ENCODE peak calls at places on chromosomes 6 and 20, in six cellular contexts. U is spleen, V is stomach, J is HCT116, Y is H1, O is GM23338. B is an unnamed sample.

GRCh38 chr6:110398778-110399177 is 16.6 kb downstream of the DDO start:
- DNase-seq in O (no peak), J (no peak), V (no peak), Y (no peak), U (no peak), B (no peak)

GRCh38 chr20:23340524-23340923 is 10.1 kb upstream of the NXT1 start:
- DNase-seq in O (peak; percentile 80), Y (peak; percentile 70), V (peak; percentile 67), J (peak; percentile 54), U (no peak), B (peak; percentile 63)

GRCh38 chr6:12733876-12734275 is 17.3 kb downstream of the PHACTR1 start:
- DNase-seq in U (no peak), V (no peak), O (no peak), J (no peak), Y (no peak), B (no peak)

GRCh38 chr20:24662756-24663399 is 193.4 kb downstream of the SYNDIG1 start:
- DNase-seq in O (no peak), V (no peak), J (no peak), Y (no peak), U (peak; percentile 10), B (no peak)

GRCh38 chr6:17013701-17014100 is 88.1 kb upstream of the STMND1 start:
- DNase-seq in V (no peak), U (no peak), O (no peak), Y (no peak), J (no peak), B (no peak)

GRCh38 chr6:110357696-110358535 is at the start of gene METTL24:
- DNase-seq in O (peak; percentile 70), U (no peak), Y (peak; percentile 72), V (peak; percentile 27), J (no peak), B (no peak)

GRCh38 chr6:161498359-161498758 is 224.5 kb upstream of the AGPAT4 start:
- DNase-seq in O (peak; percentile 85), V (no peak), J (peak; percentile 66), U (no peak), Y (peak; percentile 51), B (no peak)

GRCh38 chr6:149032599-149033405 is 284.7 kb upstream of the TAB2 start:
- DNase-seq in V (no peak), U (no peak), J (no peak), O (no peak), Y (no peak), B (no peak)

GRCh38 chr6:129331450-129332138 is 378.4 kb downstream of the ARHGAP18 start:
- DNase-seq in J (no peak), U (no peak), V (no peak), O (no peak), Y (no peak), B (no peak)

GRCh38 chr20:14210146-14210545 is 127.3 kb downstream of the FLRT3 start:
- DNase-seq in V (no peak), U (no peak), O (no peak), J (no peak), Y (no peak), B (no peak)

GRCh38 chr6:53033764-53034163 is 31.4 kb upstream of the FBXO9 start:
- DNase-seq in V (no peak), O (no peak), Y (no peak), U (no peak), J (no peak), B (no peak)

GRCh38 chr6:73262701-73263569 is at the start of gene KHDC1:
- DNase-seq in Y (peak; percentile 74), O (peak; percentile 83), J (no peak), V (peak; percentile 29), U (peak; percentile 90), B (peak; percentile 45)

GRCh38 chr20:48921883-48922867 is 664 bp downstream of the ARFGEF2 start:
- DNase-seq in J (no peak), O (peak; percentile 74), Y (no peak), V (peak; percentile 64), U (peak; percentile 92), B (peak; percentile 56)

DNA sequence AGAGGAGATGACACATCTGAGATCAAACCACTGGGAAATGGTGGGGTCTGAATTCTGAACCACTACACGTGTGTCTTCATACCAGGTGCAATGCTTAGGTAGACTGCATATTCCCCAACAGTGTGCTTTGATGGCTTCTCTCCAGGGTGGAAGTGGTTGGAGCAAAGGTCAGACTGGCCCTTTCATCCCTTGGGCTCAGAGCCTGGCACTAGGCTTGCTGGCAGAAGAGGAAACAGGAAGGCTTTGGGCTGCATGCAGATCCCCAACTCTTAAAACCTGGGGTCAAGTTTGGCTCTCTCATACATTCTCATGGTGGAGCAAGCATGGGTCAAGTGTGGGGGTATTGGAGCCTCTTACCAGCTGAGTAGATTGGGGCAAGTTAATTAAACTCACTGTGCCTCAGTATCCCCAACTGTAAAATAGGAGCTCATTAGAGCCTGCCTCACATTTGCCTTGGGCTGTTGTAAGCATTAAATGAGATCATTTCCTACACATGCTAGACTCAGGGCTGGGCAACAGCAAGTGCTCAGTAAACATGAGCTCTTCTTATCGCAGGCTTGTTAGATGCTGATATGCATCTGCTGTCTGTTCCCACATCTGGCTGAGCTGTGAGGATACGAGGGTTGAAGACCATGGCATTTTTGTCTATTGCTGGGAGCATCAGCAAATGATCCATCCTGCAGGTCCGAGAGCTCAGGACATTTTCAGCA is 51.6 kb upstream of the FAM83D start:
- DNase-seq in Y (no peak), V (no peak), U (no peak), O (no peak), J (no peak), B (no peak)
- H3K4me1 ChIP-seq in Y (no peaks in the 10 kb centered on the region), V (no peaks in the 10 kb centered on the region), U (peaks cover 100% of the 10 kb centered on the region), O (peaks cover 21% of the 10 kb centered on the region), J (peaks cover 12% of the 10 kb centered on the region), B (peaks cover 54% of the 10 kb centered on the region)

GRCh38 chr20:4666001-4666470 is 55.7 kb upstream of the PRND start:
- DNase-seq in V (no peak), J (no peak), Y (no peak), O (no peak), U (no peak), B (no peak)
- TF ChIP-seq POLR2AphosphoS5 in V (no peak), J (no peak), Y (no peak), O (no peak), U (no peak), B (no peak)

DNA sequence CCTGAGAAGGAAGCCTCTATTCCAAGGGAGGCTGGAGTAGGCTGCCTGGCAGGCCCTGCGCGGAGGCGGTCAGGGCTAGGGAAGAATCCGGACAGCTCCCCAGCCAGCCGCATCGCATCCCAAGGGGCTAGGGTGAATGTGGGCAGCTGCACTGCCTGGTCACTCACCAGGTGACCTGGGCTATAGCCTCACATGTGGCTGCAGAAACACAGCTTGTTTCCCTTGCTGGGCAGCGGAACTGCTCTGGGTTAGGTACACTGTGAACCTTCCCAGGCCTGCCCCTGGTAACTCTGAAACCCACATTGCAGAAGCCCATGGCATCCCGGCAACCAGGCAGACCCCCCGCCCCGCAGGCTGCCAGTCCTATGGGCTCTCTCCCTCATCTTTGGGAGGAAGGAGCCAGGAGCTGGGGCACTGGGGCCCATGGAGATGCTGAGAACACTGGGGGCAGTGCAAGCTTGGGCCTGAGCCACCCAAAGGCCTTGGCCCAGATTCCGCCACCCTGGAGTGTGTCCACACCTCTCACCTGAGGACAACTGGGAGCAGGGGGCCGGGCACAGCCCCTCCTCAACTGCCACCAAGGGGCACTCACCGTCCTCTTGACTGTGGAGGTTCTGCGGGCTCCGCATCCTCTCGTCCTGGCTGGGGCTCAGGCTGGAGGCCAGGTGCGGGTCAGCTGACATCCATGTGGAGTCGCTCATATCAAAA is 111.0 kb downstream of the NOL4L start:
- DNase-seq in V (no peak), J (no peak), Y (no peak), O (no peak), U (no peak), B (peak; percentile 79)
- H3K4me1 ChIP-seq in V (peaks cover 71% of the 10 kb centered on the region), J (no peaks in the 10 kb centered on the region), Y (peaks cover 11% of the 10 kb centered on the region), O (peaks cover 62% of the 10 kb centered on the region), U (peaks cover 98% of the 10 kb centered on the region), B (peaks cover 89% of the 10 kb centered on the region)

GRCh38 chr6:158772851-158773371 is 46.3 kb downstream of the EZR start:
- DNase-seq in Y (no peak), V (no peak), U (no peak), J (no peak), O (no peak), B (no peak)
- TF ChIP-seq POLR2AphosphoS5 in Y (no peak), V (peak; percentile 23), U (no peak), J (no peak), O (no peak), B (no peak)

DNA sequence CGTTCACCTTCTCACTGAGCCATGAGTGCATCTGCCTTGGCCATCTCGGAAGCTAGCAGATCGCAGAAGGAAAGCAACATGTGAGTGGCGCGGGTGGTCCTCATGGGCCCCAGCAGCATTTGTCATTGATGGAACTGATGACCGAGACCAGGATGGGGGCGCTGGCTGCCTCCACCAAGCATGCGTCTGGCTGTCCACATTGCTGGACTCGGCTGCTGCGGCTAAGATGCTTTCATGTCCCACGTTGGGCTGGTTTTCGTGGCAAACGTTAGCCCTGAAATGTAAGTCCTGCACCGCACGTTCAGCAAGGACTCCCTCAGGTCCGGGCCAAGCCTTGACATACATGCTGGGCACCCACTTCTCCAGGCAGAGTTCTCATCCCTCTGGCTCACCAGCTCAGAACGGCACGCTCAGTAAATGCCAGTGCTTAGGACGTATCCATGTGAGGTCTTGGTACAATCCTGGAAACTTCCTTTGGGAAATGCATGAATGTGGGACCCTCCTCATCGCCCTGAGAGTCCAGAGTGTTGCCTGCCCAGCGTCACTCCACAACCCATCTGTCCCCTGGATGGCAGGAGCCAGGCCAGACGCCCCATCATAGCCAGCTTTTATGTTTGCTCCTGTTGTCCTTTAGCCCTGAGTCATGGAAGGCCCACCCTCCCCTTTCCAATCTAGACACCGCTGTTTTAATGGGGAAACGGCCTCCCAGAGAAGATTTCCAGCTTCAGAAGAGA is 8.4 kb downstream of the SLCO4A1 start:
- DNase-seq in O (no peak), U (no peak), J (no peak), V (no peak), Y (no peak), B (no peak)
- H3K4me1 ChIP-seq in O (peaks cover 9% of the 10 kb centered on the region), U (peaks cover 73% of the 10 kb centered on the region), J (peaks cover 46% of the 10 kb centered on the region), V (peaks cover 52% of the 10 kb centered on the region), Y (no peaks in the 10 kb centered on the region), B (peaks cover 60% of the 10 kb centered on the region)

DNA sequence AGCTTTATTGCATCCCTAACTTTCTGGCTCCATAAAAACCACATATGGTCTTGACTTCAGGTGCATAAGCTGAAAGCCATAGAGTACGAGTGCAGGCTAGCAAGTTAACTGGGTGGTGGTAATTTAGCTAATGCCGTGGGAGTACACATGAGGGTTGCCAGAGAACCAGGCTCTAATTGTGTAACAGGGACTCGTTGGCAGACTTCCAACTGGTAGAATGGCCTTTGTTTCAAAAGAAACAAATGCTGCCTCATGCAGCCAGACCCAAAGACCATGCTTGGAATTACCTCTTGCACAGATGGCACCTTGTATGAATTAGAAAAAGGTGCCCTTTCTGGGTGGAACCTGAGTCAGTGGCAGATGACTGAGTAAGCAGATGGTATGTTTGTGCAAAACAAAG is 73.2 kb downstream of the LY86 start:
- DNase-seq in J (no peak), Y (no peak), V (peak; percentile 48), O (no peak), U (no peak), B (peak; percentile 72)
- TF ChIP-seq POLR2AphosphoS5 in J (no peak), Y (no peak), V (no peak), O (no peak), U (no peak), B (no peak)

GRCh38 chr20:56465997-56466396 is 2.4 kb upstream of the RTF2 start:
- DNase-seq in O (no peak), U (no peak), V (no peak), Y (no peak), J (no peak), B (no peak)
- H3K4me1 ChIP-seq in O (peaks cover 7% of the 10 kb centered on the region), U (peaks cover 63% of the 10 kb centered on the region), V (peaks cover 8% of the 10 kb centered on the region), Y (no peaks in the 10 kb centered on the region), J (peaks cover 15% of the 10 kb centered on the region), B (peaks cover 16% of the 10 kb centered on the region)